ENCODE peak calls at places on chromosomes 13 and 19, in nine cellular contexts. T is ovary, W is body of pancreas, D is fibroblast of lung, I is uterus, J is coronary artery, X is lung, Q is fibroblast of pulmonary artery, E is HCT116. K is an unnamed sample.
A peak's percentile ranks its signal among the peaks of the same experiment; 100 is the strongest.

GRCh38 chr13:40121711-40122110 is 466.2 kb downstream of the COG6 start:
- DNase-seq in T (no peak), W (no peak), D (no peak), I (no peak), J (no peak), X (no peak), Q (no peak), E (no peak), K (no peak)

GRCh38 chr19:49781394-49781793 is 14.6 kb downstream of the AP2A1 start:
- DNase-seq in T (no peak), W (no peak), D (no peak), I (no peak), J (no peak), X (no peak), Q (no peak), E (no peak), K (no peak)

GRCh38 chr19:32651729-32652140 is 23.2 kb downstream of the ANKRD27 start:
- DNase-seq in T (no peak), W (no peak), D (peak; percentile 23), I (no peak), J (no peak), X (no peak), Q (no peak), E (no peak), K (no peak)

GRCh38 chr13:99894835-99895427 is 76.6 kb downstream of the ZIC5 start:
- DNase-seq in T (no peak), W (no peak), D (no peak), I (no peak), J (no peak), X (no peak), Q (peak; percentile 1), E (no peak), K (peak; percentile 20)

GRCh38 chr13:66657165-66657895 is 572.8 kb downstream of the PCDH9 start:
- DNase-seq in T (no peak), W (peak; percentile 66), D (peak; percentile 99), I (peak; percentile 24), J (no peak), X (peak; percentile 57), Q (peak; percentile 99), E (peak; percentile 70), K (peak; percentile 97)

GRCh38 chr13:60759499-60759898 is 362.5 kb downstream of the TDRD3 start:
- DNase-seq in T (no peak), W (peak; percentile 30), D (peak; percentile 44), I (no peak), J (no peak), X (peak; percentile 57), Q (peak; percentile 27), E (no peak), K (no peak)

GRCh38 chr19:55173717-55174409 is 6.2 kb downstream of the SYT5 start:
- DNase-seq in T (no peak), W (peak; percentile 25), D (peak; percentile 43), I (peak; percentile 50), J (no peak), X (no peak), Q (peak; percentile 78), E (peak; percentile 75), K (peak; percentile 95)

GRCh38 chr19:45391346-45391745 is 13.5 kb downstream of the PPP1R13L start:
- DNase-seq in T (no peak), W (no peak), D (no peak), I (no peak), J (no peak), X (no peak), Q (no peak), E (no peak), K (peak; percentile 59)

GRCh38 chr13:29101404-29101803 is 281.3 kb downstream of the MTUS2 start:
- DNase-seq in T (no peak), W (no peak), D (no peak), I (no peak), J (no peak), X (no peak), Q (no peak), E (no peak), K (no peak)

GRCh38 chr19:35044317-35045117 is 3.0 kb downstream of the HPN start:
- DNase-seq in T (no peak), W (peak; percentile 58), D (peak; percentile 18), I (peak; percentile 50), J (no peak), X (peak; percentile 69), Q (peak; percentile 71), E (no peak), K (no peak)

DNA sequence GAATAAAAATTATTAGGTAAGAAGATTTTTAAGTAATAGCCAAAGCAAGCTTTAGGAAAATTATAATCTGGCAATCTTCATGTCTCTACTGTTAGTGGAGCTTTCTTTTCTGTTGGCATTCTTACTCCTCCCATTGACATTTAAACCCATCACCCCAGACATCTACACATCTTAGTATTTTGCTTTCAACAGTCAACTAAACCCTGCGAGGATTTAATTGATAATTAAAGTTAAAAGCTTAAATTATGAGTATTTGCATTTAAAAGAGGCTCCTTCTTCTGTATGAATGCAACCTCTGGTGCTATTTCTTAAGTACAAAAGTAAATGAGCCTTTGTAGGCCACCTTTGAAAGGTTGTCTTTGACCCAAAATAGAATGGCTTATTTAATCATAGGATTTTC is 148.1 kb downstream of the DACH1 start:
- DNase-seq in T (no peak), W (no peak), D (no peak), I (no peak), J (no peak), X (no peak), Q (no peak), E (no peak), K (no peak)
- TF ChIP-seq CTCF in T (no peak), W (no peak), D (no peak), I (no peak), J (no peak), X (no peak), Q (no peak), E (no peak), K (no peak)

GRCh38 chr13:97386832-97387486 is 47.0 kb upstream of the RAP2A start:
- DNase-seq in T (no peak), W (peak; percentile 54), D (peak; percentile 5), I (no peak), J (no peak), X (no peak), Q (no peak), E (no peak), K (no peak)

GRCh38 chr13:97387487-97388353 is 46.2 kb upstream of the RAP2A start:
- DNase-seq in T (no peak), W (peak; percentile 30), D (no peak), I (no peak), J (no peak), X (no peak), Q (no peak), E (no peak), K (no peak)

GRCh38 chr13:97385854-97386253 is 48.1 kb upstream of the RAP2A start:
- DNase-seq in T (no peak), W (no peak), D (peak; percentile 37), I (no peak), J (no peak), X (no peak), Q (peak; percentile 17), E (no peak), K (peak; percentile 16)

GRCh38 chr13:97391201-97391600 is 42.8 kb upstream of the RAP2A start:
- DNase-seq in T (no peak), W (no peak), D (peak; percentile 49), I (no peak), J (no peak), X (no peak), Q (peak; percentile 35), E (no peak), K (no peak)

DNA sequence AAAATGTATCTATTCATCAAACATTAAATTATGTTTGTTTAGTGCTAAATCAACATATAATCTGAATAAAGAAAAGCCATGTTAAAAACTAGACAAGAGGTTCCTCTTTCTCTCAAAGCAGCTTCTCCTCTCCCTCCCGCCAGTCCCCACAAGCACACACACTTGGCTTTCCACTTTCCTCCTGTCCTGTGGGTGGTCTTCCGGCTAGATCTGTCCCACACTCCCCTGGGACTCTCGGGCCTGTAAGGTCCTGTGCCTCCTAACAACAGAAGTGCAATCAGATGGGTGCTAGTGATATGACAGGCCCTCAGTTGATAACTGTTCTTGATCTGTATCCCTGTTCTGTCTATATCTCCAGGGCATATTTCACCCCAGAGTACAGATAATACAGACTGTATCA is 45.6 kb upstream of the RAP2A start:
- DNase-seq in T (no peak), W (no peak), D (no peak), I (no peak), J (no peak), X (no peak), Q (no peak), E (no peak), K (no peak)
- H3K4me3 ChIP-seq in T (no peak overlapping the region), W (no peak overlapping the region), D (no peak overlapping the region), I (no peak overlapping the region), J (no peak overlapping the region), X (no peak overlapping the region), Q (no peak overlapping the region), E (no peak overlapping the region), K (no peak overlapping the region)

DNA sequence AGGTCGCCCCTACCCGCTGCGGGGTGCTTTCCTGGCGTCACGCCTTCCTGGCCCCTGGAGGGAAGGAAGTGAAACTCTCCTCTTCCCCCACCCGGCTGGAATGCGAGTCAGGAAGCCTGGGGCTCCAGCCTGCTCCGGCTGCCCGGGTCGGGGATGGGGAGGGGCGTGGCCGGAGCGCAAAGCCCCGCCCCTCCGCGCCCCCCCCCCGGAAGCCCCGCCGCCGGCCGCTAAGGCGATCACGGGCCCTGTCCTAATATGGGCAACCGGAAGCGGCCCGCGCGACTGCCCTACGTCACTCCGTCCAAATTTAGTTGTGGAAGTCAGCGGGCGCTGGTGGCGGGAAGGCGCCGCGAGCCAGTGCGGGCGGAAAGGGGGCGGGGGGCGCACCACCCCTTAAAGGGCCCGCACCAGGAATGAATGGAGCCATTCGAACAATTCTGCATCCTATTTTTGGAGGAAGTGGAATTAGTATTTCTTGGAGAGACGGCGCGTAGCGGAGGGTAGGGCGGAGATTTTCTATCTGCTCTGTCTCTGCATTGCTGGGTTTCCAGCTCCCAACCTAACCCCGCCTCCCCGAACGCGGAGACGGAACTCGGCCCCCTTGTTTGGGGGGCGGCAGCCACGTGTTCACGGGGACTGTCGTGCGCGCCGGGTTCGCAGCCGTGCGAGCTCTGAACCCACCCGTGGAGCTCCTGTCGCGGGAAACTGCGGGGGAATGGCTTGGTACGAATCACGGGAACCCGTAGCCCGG is 1.6 kb downstream of the IER2 start:
- DNase-seq in T (peak; percentile 97), W (peak; percentile 99), D (peak; percentile 94), I (peak; percentile 98), J (peak; percentile 99), X (peak; percentile 97), Q (peak; percentile 98), E (peak; percentile 93), K (peak; percentile 96)
- TF ChIP-seq CTCF in T (no peak), W (no peak), D (no peak), I (peak; percentile 17), J (no peak), X (no peak), Q (peak; percentile 12), E (no peak), K (no peak)

DNA sequence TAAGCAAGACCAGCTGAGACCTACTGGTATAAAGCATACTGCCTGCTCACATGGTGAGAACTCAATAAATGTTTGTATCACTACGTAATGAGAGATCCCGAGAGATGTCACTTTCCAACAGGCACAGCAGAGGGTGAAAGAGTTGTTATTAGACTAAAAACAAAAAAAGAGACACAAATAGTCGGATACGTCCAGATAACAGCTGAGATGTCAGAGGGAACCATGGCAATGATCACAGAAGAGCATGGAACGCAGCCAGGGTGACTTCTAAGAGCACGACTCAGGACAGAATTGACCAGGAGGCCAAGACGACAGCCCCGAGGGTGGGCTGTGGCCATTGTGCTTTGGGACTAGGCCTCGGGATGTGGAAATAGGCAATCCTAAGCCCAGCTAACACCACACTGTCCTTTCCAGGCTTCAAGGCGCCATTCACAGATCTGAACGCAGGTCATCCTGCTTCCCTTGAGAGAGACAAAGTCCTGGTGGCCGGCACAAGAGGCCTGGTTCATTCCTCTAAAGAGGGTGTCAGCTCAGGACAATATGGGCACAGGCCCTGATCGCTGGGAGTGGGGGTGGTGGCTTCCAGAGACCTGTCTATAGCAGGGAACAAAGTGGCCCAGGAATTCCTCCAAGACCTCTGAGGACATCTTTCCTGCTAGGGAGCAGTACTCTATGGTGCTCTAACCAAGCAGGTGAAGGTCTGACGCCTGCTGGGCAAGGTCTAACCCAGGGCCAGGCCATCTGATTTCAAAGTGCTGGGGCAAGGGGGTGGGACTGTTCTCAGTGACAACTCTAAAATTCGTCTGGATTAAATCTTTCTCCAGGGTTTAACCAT is 3.2 kb downstream of the SH3GL1 start:
- DNase-seq in T (no peak), W (no peak), D (no peak), I (no peak), J (no peak), X (no peak), Q (no peak), E (no peak), K (peak; percentile 35)
- H3K4me3 ChIP-seq in T (no peak overlapping the region), W (no peak overlapping the region), D (peak overlapping the region; percentile 3), I (no peak overlapping the region), J (no peak overlapping the region), X (peak overlapping the region; percentile 6), Q (no peak overlapping the region), E (no peak overlapping the region), K (peak overlapping the region; percentile 16)